ENCODE peak calls at places on chromosomes 5 and 9, in six cellular contexts. One of them, this sample, is unnamed.

GRCh38 chr5:1401681-1402096 is 43.6 kb downstream of the SLC6A3 start:
- DNase-seq in natural killer cell: no peak
- DNase-seq in H1: no peak
- DNase-seq in astrocyte of the spinal cord: no peak
- DNase-seq in astrocyte of the cerebellum: no peak
- DNase-seq in colonic mucosa: no peak
- DNase-seq in this sample: no peak

GRCh38 chr9:132811985-132812384 is 66.1 kb downstream of the AK8 start:
- DNase-seq in natural killer cell: no peak
- DNase-seq in H1: no peak
- DNase-seq in astrocyte of the spinal cord: no peak
- DNase-seq in astrocyte of the cerebellum: no peak
- DNase-seq in colonic mucosa: no peak
- DNase-seq in this sample: no peak

GRCh38 chr5:57684299-57684702 is 201.7 kb upstream of the ACTBL2 start:
- DNase-seq in natural killer cell: no peak
- DNase-seq in H1: no peak
- DNase-seq in astrocyte of the spinal cord: no peak
- DNase-seq in astrocyte of the cerebellum: no peak
- DNase-seq in colonic mucosa: no peak
- DNase-seq in this sample: no peak

GRCh38 chr9:122008559-122008958 is 84.5 kb downstream of the TTLL11 start:
- DNase-seq in natural killer cell: no peak
- DNase-seq in H1: no peak
- DNase-seq in astrocyte of the spinal cord: no peak
- DNase-seq in astrocyte of the cerebellum: no peak
- DNase-seq in colonic mucosa: no peak
- DNase-seq in this sample: no peak

GRCh38 chr5:95178046-95178651 is 106.7 kb downstream of the MCTP1 start:
- DNase-seq in natural killer cell: no peak
- DNase-seq in H1: peak
- DNase-seq in astrocyte of the spinal cord: peak
- DNase-seq in astrocyte of the cerebellum: peak
- DNase-seq in colonic mucosa: no peak
- DNase-seq in this sample: no peak

GRCh38 chr9:98211260-98211659 is 18.8 kb upstream of the CORO2A start:
- DNase-seq in natural killer cell: no peak
- DNase-seq in H1: no peak
- DNase-seq in astrocyte of the spinal cord: no peak
- DNase-seq in astrocyte of the cerebellum: no peak
- DNase-seq in colonic mucosa: peak
- DNase-seq in this sample: no peak

GRCh38 chr5:36414869-36415282 is 113.2 kb upstream of the RANBP3L start:
- DNase-seq in natural killer cell: no peak
- DNase-seq in H1: no peak
- DNase-seq in astrocyte of the spinal cord: peak
- DNase-seq in astrocyte of the cerebellum: peak
- DNase-seq in colonic mucosa: no peak
- DNase-seq in this sample: no peak

GRCh38 chr9:122307925-122308324 is 43.2 kb downstream of the MRRF start:
- DNase-seq in natural killer cell: no peak
- DNase-seq in H1: no peak
- DNase-seq in astrocyte of the spinal cord: peak
- DNase-seq in astrocyte of the cerebellum: no peak
- DNase-seq in colonic mucosa: no peak
- DNase-seq in this sample: peak

GRCh38 chr5:137155621-137156020 is 343.5 kb downstream of the SPOCK1 start:
- DNase-seq in natural killer cell: no peak
- DNase-seq in H1: no peak
- DNase-seq in astrocyte of the spinal cord: no peak
- DNase-seq in astrocyte of the cerebellum: no peak
- DNase-seq in colonic mucosa: no peak
- DNase-seq in this sample: no peak

GRCh38 chr9:134268308-134268724 is 57.9 kb upstream of the RXRA start:
- DNase-seq in natural killer cell: no peak
- DNase-seq in H1: no peak
- DNase-seq in astrocyte of the spinal cord: no peak
- DNase-seq in astrocyte of the cerebellum: no peak
- DNase-seq in colonic mucosa: peak
- DNase-seq in this sample: peak

GRCh38 chr5:68440666-68441065 is 225.1 kb downstream of the PIK3R1 start:
- DNase-seq in natural killer cell: no peak
- DNase-seq in H1: no peak
- DNase-seq in astrocyte of the spinal cord: no peak
- DNase-seq in astrocyte of the cerebellum: no peak
- DNase-seq in colonic mucosa: no peak
- DNase-seq in this sample: no peak

GRCh38 chr5:103037673-103038455 is 82.1 kb downstream of the GIN1 start:
- DNase-seq in natural killer cell: no peak
- DNase-seq in H1: no peak
- DNase-seq in astrocyte of the spinal cord: no peak
- DNase-seq in astrocyte of the cerebellum: no peak
- DNase-seq in colonic mucosa: no peak
- DNase-seq in this sample: no peak

GRCh38 chr9:121559183-121559582 is 59.5 kb upstream of the GGTA1 start:
- DNase-seq in natural killer cell: no peak
- DNase-seq in H1: no peak
- DNase-seq in astrocyte of the spinal cord: peak
- DNase-seq in astrocyte of the cerebellum: no peak
- DNase-seq in colonic mucosa: no peak
- DNase-seq in this sample: no peak

GRCh38 chr5:172897691-172898512 is 61.3 kb upstream of the RPL26L1 start:
- DNase-seq in natural killer cell: no peak
- DNase-seq in H1: no peak
- DNase-seq in astrocyte of the spinal cord: peak
- DNase-seq in astrocyte of the cerebellum: peak
- DNase-seq in colonic mucosa: no peak
- DNase-seq in this sample: no peak

GRCh38 chr5:38835887-38836286 is 9.9 kb upstream of the OSMR start:
- DNase-seq in natural killer cell: no peak
- DNase-seq in H1: no peak
- DNase-seq in astrocyte of the spinal cord: no peak
- DNase-seq in astrocyte of the cerebellum: no peak
- DNase-seq in colonic mucosa: no peak
- DNase-seq in this sample: no peak

GRCh38 chr5:10338996-10339903 is 14.2 kb upstream of the MARCHF6 start:
- DNase-seq in natural killer cell: no peak
- DNase-seq in H1: no peak
- DNase-seq in astrocyte of the spinal cord: peak
- DNase-seq in astrocyte of the cerebellum: no peak
- DNase-seq in colonic mucosa: no peak
- DNase-seq in this sample: peak

GRCh38 chr5:116837876-116838568 is 263.4 kb upstream of the SEMA6A start:
- DNase-seq in natural killer cell: no peak
- DNase-seq in H1: no peak
- DNase-seq in astrocyte of the spinal cord: no peak
- DNase-seq in astrocyte of the cerebellum: no peak
- DNase-seq in colonic mucosa: no peak
- DNase-seq in this sample: no peak

GRCh38 chr9:109166171-109166770 is 778 bp downstream of the FRRS1L start:
- DNase-seq in natural killer cell: no peak
- DNase-seq in H1: no peak
- DNase-seq in astrocyte of the spinal cord: no peak
- DNase-seq in astrocyte of the cerebellum: no peak
- DNase-seq in colonic mucosa: no peak
- DNase-seq in this sample: no peak

DNA sequence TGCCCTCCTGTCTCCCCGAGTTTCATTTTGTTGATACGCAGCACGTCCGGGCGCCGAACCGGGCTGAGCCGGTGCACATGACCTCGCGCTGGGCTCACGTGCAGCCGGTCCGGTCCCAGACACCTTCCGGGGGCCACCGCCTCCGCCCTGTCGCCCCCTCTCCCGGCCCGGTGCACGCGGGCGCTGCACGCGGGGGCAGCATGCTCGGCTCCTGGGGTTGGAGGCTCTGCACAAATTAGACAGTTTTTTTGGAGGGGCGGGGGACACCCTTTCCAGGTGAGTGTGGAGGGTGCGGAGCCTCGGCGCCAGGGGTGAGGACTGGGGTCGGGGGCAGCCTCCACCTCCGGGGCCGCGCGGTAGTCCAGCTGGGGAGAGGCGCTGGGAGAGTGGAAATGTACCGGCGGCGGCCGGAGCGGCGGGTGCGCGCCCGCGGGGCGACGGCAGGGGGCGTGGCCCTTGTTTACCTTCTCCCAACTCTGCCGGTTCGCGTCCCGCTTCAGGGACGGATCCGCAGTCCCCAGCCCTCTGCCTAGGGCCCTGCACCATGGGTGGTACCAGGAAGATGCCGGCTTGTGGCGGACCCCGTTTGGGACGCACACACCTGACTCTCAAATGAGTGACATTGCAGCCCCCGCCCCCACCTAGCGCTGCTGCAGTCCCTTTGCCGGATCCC is 1.1 kb downstream of the JADE2 start:
- DNase-seq in natural killer cell: peak
- DNase-seq in H1: no peak
- DNase-seq in astrocyte of the spinal cord: no peak
- DNase-seq in astrocyte of the cerebellum: no peak
- DNase-seq in colonic mucosa: peak
- DNase-seq in this sample: peak
- TF ChIP-seq CTCF in natural killer cell: peak
- TF ChIP-seq CTCF in H1: peak
- TF ChIP-seq CTCF in astrocyte of the spinal cord: peak
- TF ChIP-seq CTCF in astrocyte of the cerebellum: peak
- TF ChIP-seq CTCF in colonic mucosa: peak
- TF ChIP-seq CTCF in this sample: peak

GRCh38 chr5:177519463-177520235 is 2.9 kb upstream of the DDX41 start:
- DNase-seq in natural killer cell: no peak
- DNase-seq in H1: no peak
- DNase-seq in astrocyte of the spinal cord: no peak
- DNase-seq in astrocyte of the cerebellum: no peak
- DNase-seq in colonic mucosa: no peak
- DNase-seq in this sample: no peak

GRCh38 chr5:177523711-177524538 is 7.2 kb upstream of the DDX41 start:
- DNase-seq in natural killer cell: no peak
- DNase-seq in H1: no peak
- DNase-seq in astrocyte of the spinal cord: no peak
- DNase-seq in astrocyte of the cerebellum: no peak
- DNase-seq in colonic mucosa: no peak
- DNase-seq in this sample: no peak

GRCh38 chr5:177524539-177524900 is 7.8 kb upstream of the DDX41 start:
- DNase-seq in natural killer cell: no peak
- DNase-seq in H1: no peak
- DNase-seq in astrocyte of the spinal cord: no peak
- DNase-seq in astrocyte of the cerebellum: no peak
- DNase-seq in colonic mucosa: no peak
- DNase-seq in this sample: no peak

GRCh38 chr5:177520271-177520670 is 3.5 kb upstream of the DDX41 start:
- DNase-seq in natural killer cell: no peak
- DNase-seq in H1: no peak
- DNase-seq in astrocyte of the spinal cord: no peak
- DNase-seq in astrocyte of the cerebellum: no peak
- DNase-seq in colonic mucosa: no peak
- DNase-seq in this sample: no peak

GRCh38 chr5:177520906-177521513 is 4.2 kb upstream of the DDX41 start:
- DNase-seq in natural killer cell: no peak
- DNase-seq in H1: no peak
- DNase-seq in astrocyte of the spinal cord: no peak
- DNase-seq in astrocyte of the cerebellum: no peak
- DNase-seq in colonic mucosa: no peak
- DNase-seq in this sample: no peak
- TF ChIP-seq CTCF in natural killer cell: no peak
- TF ChIP-seq CTCF in H1: peak
- TF ChIP-seq CTCF in astrocyte of the spinal cord: peak
- TF ChIP-seq CTCF in astrocyte of the cerebellum: no peak
- TF ChIP-seq CTCF in colonic mucosa: no peak
- TF ChIP-seq CTCF in this sample: no peak

DNA sequence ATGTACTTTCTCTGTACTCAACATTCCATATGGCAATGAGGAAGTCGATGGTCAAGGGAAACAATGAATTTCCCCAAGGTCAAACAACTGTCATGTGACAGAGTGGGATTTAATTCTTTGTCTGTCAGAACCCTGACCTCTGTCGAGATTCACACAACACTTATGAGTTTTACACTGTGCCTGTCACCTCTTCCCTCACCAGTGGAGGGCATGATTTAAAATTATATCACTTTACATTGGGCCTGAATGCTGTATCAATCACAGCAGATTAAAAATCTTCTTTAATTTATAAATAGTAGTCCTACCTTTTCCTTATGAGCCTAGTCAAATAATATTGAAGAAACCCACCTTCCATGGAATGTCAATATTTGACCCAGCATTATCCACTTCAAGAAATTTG is 276.7 kb downstream of the CDH10 start:
- DNase-seq in natural killer cell: no peak
- DNase-seq in H1: no peak
- DNase-seq in astrocyte of the spinal cord: no peak
- DNase-seq in astrocyte of the cerebellum: no peak
- DNase-seq in colonic mucosa: no peak
- DNase-seq in this sample: no peak
- TF ChIP-seq CTCF in natural killer cell: no peak
- TF ChIP-seq CTCF in H1: peak
- TF ChIP-seq CTCF in astrocyte of the spinal cord: no peak
- TF ChIP-seq CTCF in astrocyte of the cerebellum: no peak
- TF ChIP-seq CTCF in colonic mucosa: no peak
- TF ChIP-seq CTCF in this sample: no peak

GRCh38 chr5:170508036-170508435 is 4.2 kb downstream of the KCNIP1 start:
- DNase-seq in natural killer cell: no peak
- DNase-seq in H1: no peak
- DNase-seq in astrocyte of the spinal cord: no peak
- DNase-seq in astrocyte of the cerebellum: no peak
- DNase-seq in colonic mucosa: no peak
- DNase-seq in this sample: no peak

GRCh38 chr5:170504598-170505266 is 912 bp downstream of the KCNIP1 start:
- DNase-seq in natural killer cell: no peak
- DNase-seq in H1: no peak
- DNase-seq in astrocyte of the spinal cord: no peak
- DNase-seq in astrocyte of the cerebellum: no peak
- DNase-seq in colonic mucosa: no peak
- DNase-seq in this sample: no peak

GRCh38 chr5:170511550-170511949 is 7.7 kb downstream of the KCNIP1 start:
- DNase-seq in natural killer cell: no peak
- DNase-seq in H1: no peak
- DNase-seq in astrocyte of the spinal cord: no peak
- DNase-seq in astrocyte of the cerebellum: no peak
- DNase-seq in colonic mucosa: no peak
- DNase-seq in this sample: no peak

GRCh38 chr5:170509323-170509660 is 5.5 kb downstream of the KCNIP1 start:
- DNase-seq in natural killer cell: no peak
- DNase-seq in H1: no peak
- DNase-seq in astrocyte of the spinal cord: no peak
- DNase-seq in astrocyte of the cerebellum: no peak
- DNase-seq in colonic mucosa: no peak
- DNase-seq in this sample: no peak

DNA sequence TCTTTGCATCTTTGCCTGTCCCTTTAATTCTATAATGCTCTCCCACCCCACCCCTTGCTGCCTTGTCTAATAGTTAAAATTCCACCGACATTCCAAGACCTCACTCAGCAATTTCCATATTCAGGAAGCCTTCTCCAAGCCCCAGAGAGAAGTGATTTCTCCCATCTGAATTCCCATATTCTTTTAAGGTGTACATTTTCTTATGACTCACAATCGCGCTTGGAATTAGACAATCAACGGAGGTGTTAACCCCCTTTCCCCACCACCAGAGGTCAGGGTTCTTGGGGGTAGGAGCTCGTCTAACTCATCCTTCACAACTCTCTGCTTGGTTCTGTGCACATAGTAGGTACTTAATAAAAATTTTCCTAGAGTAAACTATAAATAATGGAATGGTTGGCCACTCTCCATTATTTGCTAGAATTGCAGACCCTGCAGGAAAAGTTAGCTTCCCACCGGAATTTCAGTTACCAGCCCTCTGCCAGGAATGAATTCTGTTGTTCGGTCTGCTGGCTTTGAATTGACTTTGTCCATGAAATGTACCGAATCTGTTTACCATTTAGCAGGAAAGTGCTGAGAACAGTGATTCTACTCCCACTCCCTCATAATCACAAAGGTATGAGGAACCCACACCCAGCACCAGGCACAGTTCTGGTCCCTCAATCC is 5.0 kb downstream of the KCNIP1 start:
- DNase-seq in natural killer cell: no peak
- DNase-seq in H1: no peak
- DNase-seq in astrocyte of the spinal cord: no peak
- DNase-seq in astrocyte of the cerebellum: no peak
- DNase-seq in colonic mucosa: no peak
- DNase-seq in this sample: no peak
- TF ChIP-seq CTCF in natural killer cell: no peak
- TF ChIP-seq CTCF in H1: peak
- TF ChIP-seq CTCF in astrocyte of the spinal cord: no peak
- TF ChIP-seq CTCF in astrocyte of the cerebellum: peak
- TF ChIP-seq CTCF in colonic mucosa: no peak
- TF ChIP-seq CTCF in this sample: no peak